ENCODE peak calls at places on chromosomes 1 and 21, in seven cellular contexts. N is IMR-90, W is trophoblast cell, A is mesendoderm, J is neuronal stem cell, G is mesenchymal stem cell, Z is H1. E is an unnamed sample.

GRCh38 chr1:57578099-57578498 is 154.2 kb upstream of the DAB1 start:
- DNase-seq in Z (no peak), J (no peak), N (no peak), A (no peak), G (no peak), W (no peak), E (no peak)

GRCh38 chr1:62439652-62440371 is 3.0 kb downstream of the USP1 start:
- DNase-seq in N (peak), W (no peak), Z (no peak), A (no peak), J (no peak), G (peak), E (no peak)

GRCh38 chr1:86875722-86876121 is 38.2 kb downstream of the SELENOF start:
- DNase-seq in A (no peak), G (no peak), J (no peak), N (no peak), Z (no peak), W (no peak), E (no peak)

GRCh38 chr1:41358152-41358937 is 2.9 kb upstream of the FOXO6 start:
- DNase-seq in W (no peak), N (no peak), Z (no peak), A (no peak), J (no peak), G (no peak), E (no peak)

GRCh38 chr1:185305419-185305818 is 11.6 kb downstream of the IVNS1ABP start:
- DNase-seq in J (no peak), Z (no peak), N (no peak), G (no peak), A (peak), W (peak), E (no peak)

GRCh38 chr21:25871566-25871965 is 136.8 kb downstream of the GABPA start:
- DNase-seq in W (no peak), A (peak), J (no peak), N (no peak), G (no peak), Z (no peak), E (peak)

GRCh38 chr1:67062412-67062811 is 8.5 kb upstream of the SLC35D1 start:
- DNase-seq in Z (no peak), W (no peak), J (no peak), N (no peak), G (no peak), A (no peak), E (no peak)

GRCh38 chr1:154669464-154670282 is 61.7 kb upstream of the ADAR start:
- DNase-seq in Z (peak), A (peak), W (peak), N (peak), G (peak), J (peak), E (peak)

GRCh38 chr1:18142969-18143368 is 35.4 kb downstream of the IGSF21 start:
- DNase-seq in J (no peak), G (no peak), N (no peak), W (no peak), Z (no peak), A (no peak), E (no peak)

GRCh38 chr1:40981702-40982448 is 2.4 kb downstream of the CTPS1 start:
- DNase-seq in Z (no peak), A (no peak), J (no peak), N (no peak), G (peak), W (no peak), E (no peak)

GRCh38 chr21:34276711-34277425 is 86.9 kb upstream of the KCNE2 start:
- DNase-seq in J (no peak), N (no peak), Z (no peak), W (no peak), A (no peak), G (peak), E (no peak)

GRCh38 chr21:34279285-34279684 is 84.5 kb upstream of the KCNE2 start:
- DNase-seq in Z (no peak), G (no peak), J (no peak), A (no peak), W (no peak), N (no peak), E (no peak)

GRCh38 chr21:34279883-34280282 is 83.9 kb upstream of the KCNE2 start:
- DNase-seq in Z (no peak), N (no peak), G (no peak), J (no peak), A (no peak), W (no peak), E (no peak)

GRCh38 chr21:34280389-34280795 is 83.4 kb upstream of the KCNE2 start:
- DNase-seq in N (no peak), Z (no peak), W (no peak), G (no peak), J (no peak), A (no peak), E (no peak)

DNA sequence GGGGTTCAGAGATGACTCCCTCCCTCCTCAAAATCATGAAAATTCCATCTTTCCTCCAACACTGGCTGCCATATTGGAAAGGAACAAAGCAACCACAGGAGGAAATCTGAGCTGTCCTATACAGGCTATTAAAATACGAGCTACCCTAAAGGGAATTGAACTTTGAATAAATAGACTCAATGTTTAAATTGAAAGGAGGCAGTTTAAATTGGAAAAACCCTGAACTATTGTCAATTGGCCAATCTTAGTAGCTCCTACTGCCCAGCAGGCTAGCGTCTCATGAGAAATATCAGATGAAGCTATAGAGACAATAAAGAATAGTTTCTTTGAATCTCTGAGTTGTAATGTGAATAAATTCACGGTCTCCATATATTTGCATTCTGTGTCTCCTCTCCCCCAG is 85.4 kb upstream of the KCNE2 start:
- DNase-seq in A (no peak), W (no peak), Z (no peak), G (no peak), N (no peak), J (no peak), E (no peak)
- H2BK120ac ChIP-seq in A (no peak), W (no peak), Z (no peak), G (no peak), N (no peak), J (no peak), E (no peak)

GRCh38 chr1:26409191-26409751 is 1.3 kb upstream of the LIN28A start:
- DNase-seq in G (no peak), J (peak), Z (no peak), W (no peak), A (peak), N (no peak), E (peak)

GRCh38 chr1:26410706-26411623 is at the start of gene LIN28A:
- DNase-seq in A (peak), N (no peak), J (no peak), W (no peak), G (no peak), Z (no peak), E (no peak)

GRCh38 chr1:26411624-26412074 is 1.0 kb downstream of the LIN28A start:
- DNase-seq in W (no peak), J (no peak), A (peak), N (no peak), G (no peak), Z (no peak), E (peak)

GRCh38 chr1:26405281-26405915 is 5.2 kb upstream of the LIN28A start:
- DNase-seq in N (peak), G (no peak), J (no peak), A (no peak), W (peak), Z (no peak), E (no peak)

GRCh38 chr1:26408604-26409003 is 2.0 kb upstream of the LIN28A start:
- DNase-seq in J (peak), N (peak), Z (no peak), A (peak), W (peak), G (peak), E (peak)
- H3K9ac ChIP-seq in J (no peak), N (no peak), Z (no peak), A (no peak), W (no peak), G (no peak), E (no peak)

DNA sequence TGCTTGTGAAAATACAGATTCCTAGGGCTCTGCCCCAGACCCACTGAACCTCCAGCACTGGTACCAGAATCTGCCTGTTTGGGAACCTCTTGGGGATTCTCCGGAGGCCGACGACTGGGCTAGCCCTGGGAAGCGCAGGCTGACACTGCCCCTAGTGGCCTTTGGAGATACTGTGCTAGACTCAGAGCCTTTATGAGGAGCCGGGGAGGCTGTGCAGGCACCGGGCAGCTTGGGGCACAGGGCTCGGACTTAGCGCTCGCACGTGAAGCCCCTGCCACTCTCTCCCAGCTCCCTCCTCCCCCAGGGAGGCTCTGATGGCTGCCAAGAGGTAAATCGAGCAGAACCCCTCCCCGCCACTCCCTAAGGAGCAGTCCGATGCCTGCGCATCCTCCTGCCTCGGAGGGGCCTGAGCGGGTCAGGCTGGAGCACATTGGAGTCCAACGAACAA is 144.6 kb upstream of the TNR start:
- DNase-seq in G (peak), W (peak), N (peak), A (peak), J (peak), Z (peak), E (peak)
- H3K27ac ChIP-seq in G (no peak), W (no peak), N (no peak), A (no peak), J (no peak), Z (no peak), E (no peak)

DNA sequence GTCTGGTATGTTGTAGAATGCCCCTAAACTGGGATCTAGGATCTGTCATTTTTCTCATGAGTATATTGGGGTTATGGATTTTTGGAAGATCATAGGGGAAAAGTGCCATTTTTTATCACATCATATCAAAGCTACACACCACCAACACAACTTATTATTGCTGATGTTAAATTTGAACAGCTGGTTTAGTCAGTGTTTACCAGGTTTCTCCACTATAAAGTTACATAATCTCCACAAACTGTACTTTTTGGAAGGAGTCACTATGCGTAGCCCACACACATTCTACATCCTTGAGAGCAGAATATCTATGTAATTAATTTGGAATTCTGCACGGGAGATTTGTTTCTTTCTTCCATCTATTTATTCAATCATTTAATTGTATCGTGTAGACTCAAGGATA is 35.2 kb downstream of the RC3H1 start:
- DNase-seq in N (no peak), A (no peak), Z (no peak), G (no peak), W (no peak), J (no peak), E (no peak)
- H2BK120ac ChIP-seq in N (no peak), A (no peak), Z (no peak), G (no peak), W (no peak), J (no peak), E (no peak)

DNA sequence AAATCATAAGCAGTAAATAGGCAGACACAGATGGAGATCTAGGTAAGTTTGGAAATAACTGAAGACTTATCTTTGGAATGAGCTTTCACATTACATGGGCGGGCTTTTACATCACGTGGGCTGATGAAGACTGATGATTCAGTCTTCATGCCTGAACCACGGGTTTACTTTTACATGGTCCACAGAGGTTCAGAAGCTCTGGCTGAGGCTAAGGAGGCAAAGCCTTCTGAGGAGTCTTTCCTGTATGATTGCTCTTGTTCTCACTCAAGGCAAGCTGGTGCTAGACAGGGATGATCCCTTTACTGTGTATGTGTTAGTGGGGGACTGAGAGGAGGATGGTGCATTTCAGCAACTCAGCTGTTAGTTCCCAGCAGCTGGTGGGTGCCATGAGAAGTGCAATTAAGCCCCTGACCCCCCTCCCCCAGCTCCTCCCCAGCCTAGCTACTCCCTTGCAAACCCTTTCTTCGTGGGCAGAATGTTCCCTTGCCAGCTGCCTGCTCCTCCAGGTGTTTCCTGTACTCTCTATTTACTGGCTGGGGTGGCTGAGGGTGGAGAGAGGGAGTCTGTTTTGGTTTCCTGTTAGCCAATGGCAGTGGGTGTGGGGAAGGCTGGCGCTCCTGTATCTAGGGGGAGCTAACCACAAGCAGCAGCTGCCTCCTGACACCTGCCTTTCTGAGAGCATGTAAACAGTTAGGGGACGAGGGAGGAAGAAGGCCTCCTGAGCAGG is 15.4 kb downstream of the BTG2 start:
- DNase-seq in N (peak), W (peak), A (peak), G (peak), Z (no peak), J (no peak), E (peak)
- H3K9ac ChIP-seq in N (no peak), W (no peak), A (no peak), G (no peak), Z (no peak), J (no peak), E (no peak)

GRCh38 chr1:23989249-23989648 is 9.1 kb upstream of the SRSF10 start:
- DNase-seq in J (no peak), A (no peak), G (no peak), W (no peak), Z (no peak), N (no peak), E (no peak)
- H3K27ac ChIP-seq in J (no peak), A (no peak), G (no peak), W (no peak), Z (no peak), N (no peak), E (no peak)

GRCh38 chr1:54273837-54274192 is 73.8 kb downstream of the MRPL37 start:
- DNase-seq in J (no peak), N (no peak), W (no peak), A (peak), Z (no peak), G (peak), E (peak)
- H2BK120ac ChIP-seq in J (no peak), N (peak), W (no peak), A (no peak), Z (no peak), G (peak), E (no peak)

GRCh38 chr1:43350976-43351375 is 7.8 kb upstream of the CDC20 start:
- DNase-seq in A (no peak), N (no peak), J (no peak), Z (no peak), W (no peak), G (no peak), E (no peak)

GRCh38 chr1:43348809-43349593 is 9.8 kb upstream of the CDC20 start:
- DNase-seq in A (peak), N (no peak), G (peak), W (peak), J (peak), Z (peak), E (peak)

GRCh38 chr1:43349594-43350306 is 9.0 kb upstream of the CDC20 start:
- DNase-seq in G (peak), N (peak), J (no peak), Z (no peak), W (no peak), A (no peak), E (no peak)

GRCh38 chr1:43346636-43347035 is 9.0 kb downstream of the MPL start:
- DNase-seq in G (no peak), N (no peak), Z (no peak), W (no peak), J (no peak), A (no peak), E (no peak)

GRCh38 chr1:43348343-43348808 is 10.4 kb upstream of the CDC20 start:
- DNase-seq in Z (no peak), A (no peak), J (no peak), G (no peak), N (no peak), W (peak), E (no peak)
- H3K9ac ChIP-seq in Z (peak), A (peak), J (peak), G (peak), N (no peak), W (peak), E (peak)

GRCh38 chr1:160032165-160032827 is 506 bp upstream of the PIGM start:
- DNase-seq in N (no peak), J (no peak), W (no peak), A (no peak), Z (no peak), G (no peak), E (no peak)
- H3K27ac ChIP-seq in N (peak), J (no peak), W (no peak), A (no peak), Z (no peak), G (peak), E (no peak)

E was measured in H9.